ENCODE peak calls at places on chromosomes 11 and 22, in seven cellular contexts. P is kidney tubule cell, V is fibroblast of mammary gland, N is WTC11, I is PC-9, Y is HT-29, K is foreskin keratinocyte. D is an unnamed sample.

GRCh38 chr11:46009647-46010046 is 87.2 kb downstream of the LARGE2 start:
- DNase-seq in I (no peak), Y (no peak), V (peak; percentile 17), K (no peak), N (no peak), P (no peak), D (no peak)

GRCh38 chr11:2742201-2742600 is 42.4 kb upstream of the KCNQ1OT1 start:
- DNase-seq in Y (no peak), I (no peak), P (no peak), V (no peak), K (no peak), N (no peak), D (no peak)

GRCh38 chr22:32789797-32790620 is 11.5 kb upstream of the TIMP3 start:
- DNase-seq in V (no peak), I (no peak), N (no peak), K (no peak), P (no peak), Y (no peak), D (no peak)

GRCh38 chr11:125079151-125079877 is 16.2 kb downstream of the SLC37A2 start:
- DNase-seq in Y (no peak), K (no peak), V (no peak), P (no peak), I (peak; percentile 49), N (no peak), D (no peak)

GRCh38 chr22:46649176-46650077 is 29.2 kb downstream of the GRAMD4 start:
- DNase-seq in N (no peak), V (peak; percentile 69), Y (no peak), I (no peak), P (no peak), K (no peak), D (no peak)

GRCh38 chr11:6742260-6742659 is 29.5 kb downstream of the OR2AG2 start:
- DNase-seq in I (no peak), K (no peak), Y (no peak), N (no peak), P (peak; percentile 41), V (no peak), D (no peak)

GRCh38 chr11:75966546-75967287 is 151.7 kb downstream of the UVRAG start:
- DNase-seq in K (peak; percentile 72), V (peak; percentile 96), Y (no peak), N (no peak), P (peak; percentile 25), I (no peak), D (no peak)

GRCh38 chr11:32713496-32713895 is 81.0 kb downstream of the CCDC73 start:
- DNase-seq in K (no peak), I (peak; percentile 11), N (no peak), V (peak; percentile 11), P (peak; percentile 23), Y (peak; percentile 64), D (no peak)

GRCh38 chr11:44574620-44575287 is 9.3 kb downstream of the CD82 start:
- DNase-seq in N (no peak), I (peak; percentile 51), K (peak; percentile 96), P (peak; percentile 93), Y (peak; percentile 68), V (peak; percentile 95), D (no peak)

GRCh38 chr11:32034149-32034548 is 56.7 kb upstream of the RCN1 start:
- DNase-seq in Y (no peak), P (peak; percentile 78), N (no peak), V (peak; percentile 94), I (no peak), K (no peak), D (no peak)

GRCh38 chr11:101442171-101442570 is 141.6 kb downstream of the TRPC6 start:
- DNase-seq in Y (no peak), N (no peak), K (no peak), V (peak; percentile 33), P (peak; percentile 38), I (no peak), D (no peak)

GRCh38 chr22:34105461-34106062 is 185.3 kb upstream of the LARGE1 start:
- DNase-seq in K (no peak), Y (peak; percentile 50), N (peak; percentile 88), V (peak; percentile 1), P (peak; percentile 48), I (peak; percentile 12), D (peak; percentile 53)

GRCh38 chr22:40453676-40454075 is 83.3 kb downstream of the SGSM3 start:
- DNase-seq in K (no peak), P (no peak), Y (no peak), I (no peak), V (no peak), N (no peak), D (no peak)

D was measured in head of caudate nucleus.